ENCODE peak calls at places on chromosomes 4 and X, in six cellular contexts. O, F, A, H, J and B are unnamed samples.

GRCh38 chr4:56907009-56907408 is 691 bp upstream of the REST start:
- DNase-seq in O (no peak), F (no peak), A (no peak), H (no peak), J (no peak), B (no peak)

GRCh38 chr4:109301691-109302365 is 630 bp downstream of the COL25A1 start:
- DNase-seq in O (no peak), F (no peak), A (no peak), H (no peak), J (no peak), B (no peak)

GRCh38 chr4:124414641-124415040 is 297.9 kb downstream of the ANKRD50 start:
- DNase-seq in O (no peak), F (no peak), A (no peak), H (no peak), J (no peak), B (no peak)

GRCh38 chr4:1366371-1367229 is 19.6 kb downstream of the UVSSA start:
- DNase-seq in O (no peak), F (peak), A (no peak), H (no peak), J (no peak), B (peak)

GRCh38 chr4:6942238-6942800 is 32.7 kb downstream of the TBC1D14 start:
- DNase-seq in O (peak), F (no peak), A (peak), H (no peak), J (peak), B (no peak)

GRCh38 chr4:186010821-186011220 is 58.1 kb upstream of the TLR3 start:
- DNase-seq in O (no peak), F (no peak), A (no peak), H (no peak), J (no peak), B (no peak)

GRCh38 chrX:141928432-141928831 is 24.7 kb downstream of the MAGEC1 start:
- DNase-seq in O (no peak), F (no peak), A (no peak), H (no peak), J (no peak), B (no peak)

GRCh38 chr4:68878048-68878447 is 62.3 kb downstream of the UGT2B10 start:
- DNase-seq in O (no peak), F (no peak), A (no peak), H (no peak), J (no peak), B (no peak)

GRCh38 chr4:151866266-151866918 is 105.6 kb upstream of the GATB start:
- DNase-seq in O (no peak), F (no peak), A (no peak), H (no peak), J (no peak), B (no peak)

GRCh38 chrX:94814216-94814615 is 1140.2 kb downstream of the FAM133A start:
- DNase-seq in O (no peak), F (no peak), A (no peak), H (no peak), J (no peak), B (no peak)

GRCh38 chr4:126839066-126839465 is 793.7 kb upstream of the INTU start:
- DNase-seq in O (peak), F (no peak), A (no peak), H (no peak), J (no peak), B (no peak)

GRCh38 chrX:118904664-118905063 is 69.8 kb upstream of the LONRF3 start:
- DNase-seq in O (no peak), F (no peak), A (no peak), H (no peak), J (no peak), B (no peak)

GRCh38 chr4:1201851-1202525 is 29.6 kb upstream of the SPON2 start:
- DNase-seq in O (no peak), F (peak), A (no peak), H (peak), J (peak), B (peak)

GRCh38 chrX:109472939-109473713 is 8.8 kb downstream of the GUCY2F start:
- DNase-seq in O (peak), F (no peak), A (no peak), H (no peak), J (no peak), B (no peak)

GRCh38 chr4:30860983-30861382 is 140.8 kb downstream of the PCDH7 start:
- DNase-seq in O (no peak), F (no peak), A (no peak), H (no peak), J (no peak), B (no peak)

GRCh38 chrX:153400146-153401132 is 711 bp downstream of the PNMA6E start:
- DNase-seq in O (peak), F (peak), A (peak), H (peak), J (peak), B (no peak)

GRCh38 chr4:156950950-156951349 is 20.6 kb downstream of the PDGFC start:
- DNase-seq in O (no peak), F (no peak), A (no peak), H (no peak), J (no peak), B (no peak)

GRCh38 chr4:31984872-31985271 is 1264.7 kb downstream of the PCDH7 start:
- DNase-seq in O (no peak), F (no peak), A (no peak), H (no peak), J (no peak), B (no peak)

GRCh38 chrX:95383778-95384177 is 1300.9 kb upstream of the DIAPH2 start:
- DNase-seq in O (no peak), F (no peak), A (no peak), H (no peak), J (no peak), B (no peak)

GRCh38 chrX:132401935-132402334 is 86.9 kb downstream of the MBNL3 start:
- DNase-seq in O (no peak), F (no peak), A (no peak), H (no peak), J (no peak), B (no peak)

GRCh38 chr4:16868674-16869073 is 29.8 kb downstream of the LDB2 start:
- DNase-seq in O (no peak), F (no peak), A (no peak), H (no peak), J (no peak), B (no peak)

GRCh38 chrX:48897157-48897620 is 379 bp downstream of the TIMM17B start:
- DNase-seq in O (peak), F (peak), A (peak), H (peak), J (peak), B (peak)

GRCh38 chr4:42344749-42345148 is 52.5 kb upstream of the SHISA3 start:
- DNase-seq in O (no peak), F (no peak), A (no peak), H (no peak), J (no peak), B (no peak)

GRCh38 chr4:1715002-1715761 is 3.1 kb upstream of the SLBP start:
- DNase-seq in O (no peak), F (peak), A (no peak), H (no peak), J (peak), B (peak)

GRCh38 chr4:65538571-65538970 is 131.7 kb downstream of the EPHA5 start:
- DNase-seq in O (peak), F (no peak), A (no peak), H (no peak), J (no peak), B (no peak)

GRCh38 chr4:8262637-8263322 is 6.8 kb upstream of the HTRA3 start:
- DNase-seq in O (no peak), F (no peak), A (no peak), H (no peak), J (no peak), B (no peak)

GRCh38 chrX:135410861-135411627 is 10.7 kb upstream of the SMIM10L2A start:
- DNase-seq in O (no peak), F (no peak), A (no peak), H (no peak), J (no peak), B (peak)

GRCh38 chr4:185839204-185839712 is 27.3 kb upstream of the SORBS2 start:
- DNase-seq in O (peak), F (no peak), A (peak), H (peak), J (no peak), B (no peak)

GRCh38 chrX:2820131-2820771 is 8.5 kb upstream of the GYG2 start:
- DNase-seq in O (no peak), F (no peak), A (no peak), H (no peak), J (no peak), B (no peak)

DNA sequence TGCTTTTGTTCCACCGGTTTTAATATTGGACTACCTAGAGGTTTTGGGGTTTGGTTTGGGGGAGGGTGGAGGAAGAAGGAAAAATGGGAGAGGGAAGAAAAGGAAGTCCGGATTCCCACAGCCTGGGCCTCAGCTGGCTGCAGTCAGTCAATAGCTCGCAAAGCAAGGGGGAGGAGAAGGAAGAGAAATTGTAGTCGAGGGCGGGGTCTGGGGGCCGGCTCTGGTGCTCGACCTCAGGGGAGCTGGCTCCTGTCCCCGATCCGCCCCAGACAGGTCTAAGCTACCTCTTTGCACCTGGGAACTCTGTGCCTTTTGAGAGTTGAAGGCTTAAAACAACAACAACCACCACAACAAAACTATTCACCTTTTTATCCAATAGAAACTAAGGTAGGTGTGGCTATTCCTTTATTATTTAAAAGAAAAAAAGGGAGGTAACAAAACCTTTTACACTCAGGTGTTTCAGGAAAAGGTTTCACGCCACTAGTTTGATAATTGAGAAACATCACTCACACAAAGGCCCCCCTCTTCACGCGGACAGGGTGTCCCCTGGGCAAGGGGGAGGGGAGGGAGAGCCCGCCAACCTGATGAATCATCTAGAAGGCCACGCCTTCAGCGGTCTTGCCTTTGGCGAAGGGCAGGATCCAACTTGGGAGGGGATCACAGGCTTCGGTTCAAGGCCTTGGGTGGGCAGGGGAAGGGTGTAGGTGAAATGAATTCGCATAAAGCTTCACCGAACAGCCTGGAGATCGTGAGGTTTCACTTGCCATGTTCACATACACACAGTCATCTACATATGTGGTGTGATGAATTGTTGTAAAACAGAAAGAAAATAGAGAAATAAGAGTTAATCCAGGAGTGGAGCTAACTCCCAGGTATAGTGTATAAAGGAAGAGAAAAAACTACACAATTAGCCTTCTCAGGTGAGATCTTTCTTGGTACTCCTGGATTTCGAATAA is 1.7 kb upstream of the LNX1 start:
- DNase-seq in O (peak), F (peak), A (peak), H (peak), J (no peak), B (peak)
- H3K27ac ChIP-seq in O (peak), F (no peak), A (peak), H (no peak), J (no peak), B (peak)

DNA sequence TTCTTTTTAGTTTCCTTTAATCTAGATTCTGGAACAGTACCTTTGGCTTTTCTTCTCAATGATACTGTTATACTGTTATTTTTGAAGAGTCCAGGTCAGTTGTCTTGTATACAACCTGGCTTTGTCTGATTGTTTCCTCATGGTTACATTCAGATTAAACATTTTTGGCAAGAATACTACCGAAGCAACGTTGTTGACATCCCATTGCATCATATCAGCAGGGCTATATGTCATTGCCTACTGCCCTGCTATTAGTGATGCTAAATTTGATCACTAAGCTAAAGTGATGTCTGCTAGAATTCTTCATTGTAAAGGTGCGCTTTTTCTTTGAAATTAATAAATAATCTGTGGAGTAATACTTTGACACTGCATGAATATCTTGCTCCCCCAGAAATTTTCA is 5.8 kb upstream of the ATP1B4 start:
- DNase-seq in O (no peak), F (no peak), A (no peak), H (no peak), J (no peak), B (no peak)
- TF ChIP-seq CTCF in O (no peak), F (no peak), A (no peak), H (no peak), J (no peak), B (no peak)

DNA sequence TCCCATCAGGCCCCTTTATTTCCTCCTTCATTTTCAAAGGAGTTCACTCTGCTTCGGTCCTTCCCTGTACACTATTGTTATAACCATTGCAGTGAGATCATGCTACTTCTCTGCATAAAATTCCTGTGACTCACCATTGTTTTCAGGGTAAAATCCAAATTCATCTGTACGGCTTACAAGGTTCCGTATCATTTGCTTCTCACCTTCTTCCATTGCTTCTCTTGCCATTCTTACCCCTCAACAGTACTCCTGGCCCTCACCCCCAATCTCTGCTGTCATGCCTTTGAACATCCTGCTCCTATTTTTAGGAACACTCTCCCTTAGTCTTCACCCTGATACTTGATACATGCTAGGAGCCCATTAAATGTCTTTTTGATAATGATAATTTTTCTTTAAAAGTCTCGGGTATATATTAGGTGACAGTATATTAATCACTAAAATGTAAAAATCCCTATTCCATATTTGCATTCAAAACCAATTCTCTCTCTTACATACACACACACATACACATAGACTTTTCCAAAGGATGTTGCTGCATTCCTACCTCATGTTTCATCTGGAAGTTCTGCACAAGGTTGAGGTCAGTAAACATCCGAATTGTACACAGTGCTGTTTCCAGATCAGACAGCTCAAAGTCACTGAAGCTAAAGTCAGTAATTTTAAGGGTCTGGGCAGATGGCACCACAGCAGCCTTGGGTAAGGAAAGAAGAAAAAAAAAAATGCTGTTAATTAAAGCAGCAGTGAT is 103.4 kb downstream of the PDE5A start:
- DNase-seq in O (peak), F (no peak), A (no peak), H (no peak), J (no peak), B (no peak)
- H3K27ac ChIP-seq in O (peak), F (no peak), A (peak), H (peak), J (no peak), B (no peak)

DNA sequence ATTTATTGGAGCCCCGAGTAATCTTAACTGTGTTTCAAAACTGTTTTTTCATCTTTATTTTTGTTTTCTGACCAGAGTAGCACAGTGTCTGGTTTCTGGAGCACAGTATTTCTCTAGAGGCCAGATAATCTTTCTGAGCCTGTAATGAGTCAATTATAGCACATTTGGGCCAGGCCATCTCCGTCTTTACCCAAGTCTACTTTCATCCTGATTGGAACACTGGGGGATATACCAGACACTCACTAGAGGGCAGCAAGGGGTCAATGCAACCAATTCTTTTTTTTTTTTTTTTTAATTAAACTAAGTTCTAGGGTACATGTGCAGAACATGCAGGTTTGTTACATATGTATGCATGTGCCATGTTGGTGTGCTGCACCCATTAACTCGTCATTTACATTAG is 282.0 kb downstream of the ARHGAP24 start:
- DNase-seq in O (peak), F (no peak), A (no peak), H (no peak), J (no peak), B (no peak)
- TF ChIP-seq CTCF in O (peak), F (peak), A (peak), H (peak), J (peak), B (no peak)

GRCh38 chrX:40132751-40133150 is 35.0 kb upstream of the BCOR start:
- DNase-seq in O (peak), F (no peak), A (peak), H (peak), J (no peak), B (peak)
- H3K27ac ChIP-seq in O (peak), F (no peak), A (peak), H (peak), J (no peak), B (no peak)

DNA sequence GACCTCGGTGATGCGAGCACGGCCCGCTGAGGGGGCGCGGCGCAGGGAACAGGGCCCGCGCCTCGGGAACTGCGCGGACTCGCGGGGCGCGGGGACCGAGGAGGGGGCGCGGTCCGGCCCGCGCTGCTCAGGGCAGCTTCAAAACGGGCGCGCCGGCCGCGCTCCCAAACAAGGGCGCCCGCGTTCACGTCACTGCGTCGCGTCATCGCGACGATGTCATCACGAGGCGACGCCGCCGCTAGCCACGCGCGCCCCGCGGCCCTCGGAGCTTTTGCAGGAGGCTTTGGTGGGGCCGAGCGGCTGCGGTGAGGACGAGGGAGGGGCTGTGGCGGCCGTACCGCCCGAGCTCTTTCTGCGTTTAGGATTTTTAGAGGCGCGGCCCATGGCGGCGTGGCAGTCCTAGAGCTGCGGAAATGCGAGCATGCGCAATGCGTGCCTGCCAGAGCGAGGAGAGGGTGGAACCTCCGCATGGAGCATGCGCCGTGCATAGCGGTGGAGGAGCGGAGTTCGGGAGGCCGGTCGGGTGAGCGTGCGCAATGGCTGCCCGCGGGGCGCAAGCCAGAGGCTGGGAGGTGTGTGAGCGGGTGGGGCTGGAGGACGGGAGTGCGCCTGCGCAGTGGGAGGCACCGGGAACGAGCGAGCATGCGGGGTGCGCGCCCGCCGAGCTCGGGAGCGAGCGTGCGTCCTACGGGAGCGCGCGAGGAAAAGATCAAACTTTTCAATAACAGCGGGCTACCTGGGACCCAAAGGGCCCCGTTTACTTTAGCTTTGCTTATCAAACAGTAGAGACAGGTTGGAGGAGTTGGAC is at the start of gene PPP2R3B:
- DNase-seq in O (peak), F (peak), A (peak), H (peak), J (peak), B (peak)
- TF ChIP-seq CTCF in O (no peak), F (no peak), A (no peak), H (no peak), J (peak), B (no peak)